ENCODE peak calls at places on chromosome 15, in six cellular contexts. S, F, M, L, I and Y are unnamed samples. For H3K36me3, the result is how much of the 10 kb centered on the place peaks cover.

GRCh38 chr15:44710236-44711088 is 661 bp downstream of the PATL2 start:
- DNase-seq in S (no peak), F (peak), M (peak), L (peak), I (no peak), Y (peak)

GRCh38 chr15:75107905-75108838 is 84.8 kb downstream of the PPCDC start:
- DNase-seq in S (peak), F (peak), M (no peak), L (peak), I (no peak), Y (no peak)

GRCh38 chr15:35673093-35673573 is 127.2 kb upstream of the DPH6 start:
- DNase-seq in S (peak), F (peak), M (no peak), L (no peak), I (no peak), Y (no peak)

GRCh38 chr15:46441294-46442062 is 806.6 kb downstream of the SQOR start:
- DNase-seq in S (no peak), F (no peak), M (no peak), L (no peak), I (no peak), Y (no peak)

GRCh38 chr15:26864664-26865191 is 2.1 kb upstream of the GABRA5 start:
- DNase-seq in S (peak), F (peak), M (peak), L (no peak), I (no peak), Y (no peak)

GRCh38 chr15:87145686-87146085 is 1066.0 kb downstream of the AGBL1 start:
- DNase-seq in S (no peak), F (no peak), M (no peak), L (no peak), I (no peak), Y (no peak)

GRCh38 chr15:62857411-62857853 is 185.1 kb upstream of the TPM1 start:
- DNase-seq in S (no peak), F (no peak), M (no peak), L (no peak), I (peak), Y (no peak)

GRCh38 chr15:29369261-29369660 is 99.6 kb upstream of the NSMCE3 start:
- DNase-seq in S (no peak), F (no peak), M (no peak), L (no peak), I (no peak), Y (no peak)

GRCh38 chr15:46170326-46170725 is 535.5 kb downstream of the SQOR start:
- DNase-seq in S (no peak), F (no peak), M (no peak), L (no peak), I (no peak), Y (no peak)

GRCh38 chr15:52217186-52217585 is 26.0 kb upstream of the GNB5 start:
- DNase-seq in S (no peak), F (peak), M (peak), L (no peak), I (peak), Y (peak)

GRCh38 chr15:101242160-101242998 is 9.5 kb downstream of the CHSY1 start:
- DNase-seq in S (no peak), F (no peak), M (no peak), L (peak), I (no peak), Y (no peak)

GRCh38 chr15:45855907-45856579 is 221.2 kb downstream of the SQOR start:
- DNase-seq in S (no peak), F (no peak), M (no peak), L (no peak), I (no peak), Y (no peak)

GRCh38 chr15:45333550-45333949 is 44.8 kb downstream of the GATM start:
- DNase-seq in S (no peak), F (peak), M (no peak), L (no peak), I (no peak), Y (no peak)

GRCh38 chr15:74573987-74574386 is 33.0 kb downstream of the ARID3B start:
- DNase-seq in S (peak), F (no peak), M (no peak), L (no peak), I (no peak), Y (no peak)

GRCh38 chr15:99998661-99999101 is 265.4 kb upstream of the LYSMD4 start:
- DNase-seq in S (no peak), F (peak), M (no peak), L (peak), I (peak), Y (peak)

GRCh38 chr15:62453356-62453755 is 288.3 kb upstream of the C2CD4B start:
- DNase-seq in S (no peak), F (no peak), M (no peak), L (no peak), I (no peak), Y (no peak)

GRCh38 chr15:94670436-94671034 is 439.2 kb downstream of the MCTP2 start:
- DNase-seq in S (peak), F (no peak), M (peak), L (no peak), I (no peak), Y (no peak)

GRCh38 chr15:58486564-58486963 is 54.8 kb downstream of the LIPC start:
- DNase-seq in S (no peak), F (no peak), M (no peak), L (no peak), I (no peak), Y (no peak)

GRCh38 chr15:84892786-84893307 is 8.4 kb downstream of the SLC28A1 start:
- DNase-seq in S (no peak), F (no peak), M (no peak), L (peak), I (no peak), Y (no peak)

GRCh38 chr15:98700501-98700900 is 52.2 kb downstream of the IGF1R start:
- DNase-seq in S (no peak), F (no peak), M (no peak), L (no peak), I (no peak), Y (no peak)

GRCh38 chr15:87365221-87365620 is 891.3 kb downstream of the NTRK3 start:
- DNase-seq in S (no peak), F (no peak), M (no peak), L (no peak), I (no peak), Y (no peak)

GRCh38 chr15:92226020-92226612 is 167.6 kb upstream of the ST8SIA2 start:
- DNase-seq in S (no peak), F (no peak), M (peak), L (no peak), I (no peak), Y (no peak)

GRCh38 chr15:99409097-99409473 is 156.7 kb upstream of the MEF2A start:
- DNase-seq in S (peak), F (peak), M (peak), L (peak), I (peak), Y (peak)

GRCh38 chr15:62758126-62758951 is 284.2 kb upstream of the TPM1 start:
- DNase-seq in S (peak), F (peak), M (peak), L (no peak), I (peak), Y (no peak)

GRCh38 chr15:94297543-94297942 is 66.2 kb downstream of the MCTP2 start:
- DNase-seq in S (no peak), F (no peak), M (no peak), L (no peak), I (no peak), Y (no peak)

GRCh38 chr15:29050870-29051269 is 165.1 kb downstream of the APBA2 start:
- DNase-seq in S (no peak), F (no peak), M (no peak), L (no peak), I (no peak), Y (no peak)

GRCh38 chr15:77871838-77872371 is 205.6 kb downstream of the TBC1D2B start:
- DNase-seq in S (no peak), F (no peak), M (peak), L (peak), I (no peak), Y (no peak)

GRCh38 chr15:68114840-68115239 is 60.7 kb downstream of the PIAS1 start:
- DNase-seq in S (peak), F (no peak), M (no peak), L (no peak), I (no peak), Y (no peak)

GRCh38 chr15:59371458-59372351 is 966 bp downstream of the MYO1E start:
- DNase-seq in S (peak), F (peak), M (peak), L (peak), I (peak), Y (peak)

GRCh38 chr15:48421362-48421761 is 90.1 kb downstream of the DUT start:
- DNase-seq in S (no peak), F (no peak), M (peak), L (no peak), I (no peak), Y (no peak)

GRCh38 chr15:48418343-48418742 is 87.1 kb downstream of the DUT start:
- DNase-seq in S (no peak), F (no peak), M (no peak), L (no peak), I (no peak), Y (no peak)

GRCh38 chr15:48423342-48423741 is 92.1 kb downstream of the DUT start:
- DNase-seq in S (no peak), F (no peak), M (no peak), L (no peak), I (no peak), Y (no peak)

GRCh38 chr15:48422401-48422800 is 91.2 kb downstream of the DUT start:
- DNase-seq in S (no peak), F (no peak), M (no peak), L (no peak), I (no peak), Y (no peak)

DNA sequence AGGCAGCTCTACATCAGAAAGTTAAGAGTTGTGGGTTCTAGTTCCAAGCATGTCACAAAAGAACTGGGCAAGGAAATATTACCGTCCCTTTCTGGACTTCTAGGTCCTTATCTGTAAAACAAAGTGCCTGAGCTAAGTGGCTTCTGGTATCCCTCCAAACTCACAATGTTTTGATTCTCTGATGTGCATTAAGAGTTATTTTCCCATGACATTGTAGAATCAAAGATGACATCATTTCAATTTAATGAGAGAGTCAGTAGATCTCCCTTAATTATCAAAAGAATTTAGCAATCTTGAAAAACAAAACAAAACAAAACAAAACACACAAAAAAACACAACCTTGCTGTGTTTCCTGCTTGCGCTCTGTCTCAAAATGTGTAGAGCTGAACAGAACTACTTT is 88.7 kb downstream of the DUT start:
- DNase-seq in S (no peak), F (no peak), M (no peak), L (no peak), I (no peak), Y (no peak)
- H3K36me3 ChIP-seq in S (under half), F (half or more), M (under half), L (under half), I (under half), Y (under half)

GRCh38 chr15:66462630-66463029 is 34.9 kb downstream of the SNAPC5 start:
- DNase-seq in S (no peak), F (no peak), M (peak), L (no peak), I (no peak), Y (no peak)
- H3K27ac ChIP-seq in S (no peak), F (no peak), M (peak), L (no peak), I (no peak), Y (no peak)

GRCh38 chr15:34437687-34438086 is at the start of gene GOLGA8A:
- DNase-seq in S (peak), F (peak), M (peak), L (peak), I (no peak), Y (peak)
- TF ChIP-seq POLR2AphosphoS5 in S (peak), F (peak), M (no peak), L (peak), I (no peak), Y (peak)

GRCh38 chr15:50641318-50641717 is 45.3 kb downstream of the TRPM7 start:
- DNase-seq in S (no peak), F (no peak), M (no peak), L (no peak), I (no peak), Y (no peak)

GRCh38 chr15:50633653-50634052 is 52.9 kb downstream of the TRPM7 start:
- DNase-seq in S (peak), F (no peak), M (no peak), L (no peak), I (no peak), Y (no peak)

DNA sequence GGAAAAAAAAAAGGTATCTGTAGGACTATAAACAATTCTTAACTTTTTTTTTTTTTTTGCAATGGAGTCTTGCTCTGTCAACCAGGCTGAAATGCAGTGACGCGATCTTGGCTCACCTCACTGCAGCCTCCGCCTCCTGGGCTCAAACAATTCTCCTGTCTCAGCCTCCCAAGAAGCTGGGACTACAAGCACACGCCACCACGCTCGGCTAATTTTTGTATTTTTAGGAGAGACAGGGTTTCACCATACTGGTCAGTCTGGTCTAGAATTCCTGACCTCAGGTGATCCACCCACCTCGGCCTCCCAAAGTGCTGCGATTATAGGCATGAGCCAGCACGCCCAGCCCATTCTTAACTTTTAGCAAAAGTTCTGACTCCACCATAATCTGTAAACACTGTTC is 50.5 kb downstream of the TRPM7 start:
- DNase-seq in S (no peak), F (no peak), M (no peak), L (no peak), I (no peak), Y (no peak)
- H3K36me3 ChIP-seq in S (under half), F (half or more), M (under half), L (under half), I (under half), Y (under half)

GRCh38 chr15:71494565-71494964 is 315.8 kb upstream of the NR2E3 start:
- DNase-seq in S (no peak), F (no peak), M (no peak), L (no peak), I (no peak), Y (no peak)
- H3K27ac ChIP-seq in S (no peak), F (no peak), M (no peak), L (no peak), I (no peak), Y (no peak)

GRCh38 chr15:41121951-41122350 is 5.9 kb upstream of the INO80 start:
- DNase-seq in S (no peak), F (no peak), M (no peak), L (no peak), I (no peak), Y (no peak)
- TF ChIP-seq POLR2AphosphoS5 in S (no peak), F (no peak), M (no peak), L (no peak), I (no peak), Y (no peak)

GRCh38 chr15:89121414-89121813 is 33.2 kb downstream of the ABHD2 start:
- DNase-seq in S (no peak), F (peak), M (no peak), L (no peak), I (no peak), Y (no peak)
- H3K36me3 ChIP-seq in S (under half), F (half or more), M (under half), L (half or more), I (under half), Y (under half)

GRCh38 chr15:65081270-65081669 is 4.7 kb downstream of the KBTBD13 start:
- DNase-seq in S (no peak), F (no peak), M (no peak), L (no peak), I (no peak), Y (no peak)
- H3K27ac ChIP-seq in S (no peak), F (no peak), M (no peak), L (peak), I (no peak), Y (no peak)

DNA sequence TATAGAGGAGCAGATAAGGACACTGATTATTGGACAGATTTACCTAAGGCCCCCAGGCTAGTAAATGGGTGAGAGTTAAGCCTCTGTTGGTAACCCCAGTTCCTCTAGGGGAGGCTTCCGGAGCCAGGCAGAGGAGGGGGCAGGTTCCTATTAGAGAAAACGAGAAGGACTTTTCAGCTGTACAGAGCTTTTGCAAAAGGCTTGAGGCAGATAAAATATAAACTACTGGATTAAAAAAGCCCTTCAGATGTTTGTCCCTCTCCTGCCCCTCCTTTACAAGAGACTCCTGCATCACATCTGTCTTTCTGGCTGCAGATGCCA is 49.3 kb upstream of the LCTL start:
- DNase-seq in S (no peak), F (no peak), M (no peak), L (peak), I (no peak), Y (no peak)
- TF ChIP-seq POLR2AphosphoS5 in S (no peak), F (no peak), M (no peak), L (no peak), I (no peak), Y (no peak)

GRCh38 chr15:83164409-83165404 is 42.9 kb downstream of the HDGFL3 start:
- DNase-seq in S (peak), F (no peak), M (no peak), L (no peak), I (no peak), Y (no peak)
- H3K36me3 ChIP-seq in S (under half), F (under half), M (under half), L (under half), I (under half), Y (under half)